ENCODE peak calls at places on chromosomes 4 and X, in eight cellular contexts. C, G, R, H, T, V, S and A are unnamed samples. For H3K4me1, the result is how much of the 10 kb centered on the place peaks cover.

GRCh38 chrX:10177620-10178019 is 20.8 kb downstream of the CLCN4 start:
- DNase-seq in C (no peak), G (no peak), R (no peak), H (no peak), T (no peak), V (no peak), S (no peak), A (no peak)

GRCh38 chrX:1534321-1535168 is 2.4 kb downstream of the P2RY8 start:
- DNase-seq in C (no peak), G (no peak), R (no peak), H (no peak), T (peak), V (no peak), S (no peak), A (peak)

GRCh38 chr4:81604683-81605082 is 133.0 kb upstream of the RASGEF1B start:
- DNase-seq in C (no peak), G (no peak), R (no peak), H (no peak), T (no peak), V (no peak), S (no peak), A (no peak)

GRCh38 chr4:4395849-4396627 is 9.1 kb downstream of the NSG1 start:
- DNase-seq in C (no peak), G (no peak), R (no peak), H (no peak), T (no peak), V (no peak), S (peak), A (no peak)

GRCh38 chr4:105352826-105353225 is 121.0 kb downstream of the PPA2 start:
- DNase-seq in C (no peak), G (no peak), R (no peak), H (no peak), T (peak), V (no peak), S (no peak), A (no peak)

GRCh38 chrX:10620121-10620699 is at the start of gene MID1:
- DNase-seq in C (peak), G (peak), R (no peak), H (peak), T (no peak), V (peak), S (peak), A (peak)

GRCh38 chr4:128393111-128393704 is 105.6 kb upstream of the PGRMC2 start:
- DNase-seq in C (no peak), G (no peak), R (no peak), H (no peak), T (no peak), V (no peak), S (no peak), A (no peak)

GRCh38 chr4:786861-787300 is 39.0 kb downstream of the CPLX1 start:
- DNase-seq in C (peak), G (no peak), R (no peak), H (no peak), T (no peak), V (peak), S (peak), A (no peak)

GRCh38 chr4:35105486-35105885 is 1138.8 kb downstream of the ARAP2 start:
- DNase-seq in C (no peak), G (no peak), R (no peak), H (no peak), T (no peak), V (no peak), S (no peak), A (no peak)

DNA sequence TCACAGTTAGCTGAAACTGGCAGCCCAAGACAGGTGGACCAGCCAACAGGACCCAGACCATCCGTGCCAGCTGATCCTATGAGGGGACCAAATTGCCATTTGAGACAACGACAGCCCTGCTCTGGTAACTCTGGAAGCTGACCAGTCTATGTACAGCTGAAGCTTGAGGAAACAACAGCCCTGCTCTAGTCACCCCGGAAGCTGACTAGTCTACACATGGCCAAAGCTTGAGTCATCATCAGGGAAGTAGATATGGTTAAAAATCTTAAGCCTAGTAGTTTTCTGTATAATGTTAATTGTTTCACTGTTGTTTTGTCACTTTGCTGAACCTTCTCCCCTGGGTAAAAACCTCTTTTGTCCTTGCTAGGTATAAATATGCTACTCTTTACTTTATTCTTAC is 905.4 kb upstream of the NDST4 start:
- DNase-seq in C (no peak), G (no peak), R (no peak), H (no peak), T (no peak), V (no peak), S (no peak), A (no peak)
- TF ChIP-seq EP300 in C (no peak), G (no peak), R (no peak), H (no peak), T (no peak), V (no peak), S (no peak), A (no peak)

GRCh38 chrX:52261125-52261462 is 76.4 kb downstream of the MAGED4 start:
- DNase-seq in C (no peak), G (no peak), R (no peak), H (no peak), T (peak), V (no peak), S (no peak), A (no peak)

GRCh38 chrX:52263417-52263816 is 78.7 kb downstream of the MAGED4 start:
- DNase-seq in C (no peak), G (no peak), R (no peak), H (no peak), T (no peak), V (no peak), S (no peak), A (no peak)

GRCh38 chrX:52265713-52266112 is 81.0 kb downstream of the MAGED4 start:
- DNase-seq in C (no peak), G (no peak), R (no peak), H (no peak), T (no peak), V (no peak), S (no peak), A (no peak)

GRCh38 chrX:52261463-52262194 is 76.9 kb downstream of the MAGED4 start:
- DNase-seq in C (peak), G (peak), R (peak), H (peak), T (peak), V (peak), S (peak), A (peak)

DNA sequence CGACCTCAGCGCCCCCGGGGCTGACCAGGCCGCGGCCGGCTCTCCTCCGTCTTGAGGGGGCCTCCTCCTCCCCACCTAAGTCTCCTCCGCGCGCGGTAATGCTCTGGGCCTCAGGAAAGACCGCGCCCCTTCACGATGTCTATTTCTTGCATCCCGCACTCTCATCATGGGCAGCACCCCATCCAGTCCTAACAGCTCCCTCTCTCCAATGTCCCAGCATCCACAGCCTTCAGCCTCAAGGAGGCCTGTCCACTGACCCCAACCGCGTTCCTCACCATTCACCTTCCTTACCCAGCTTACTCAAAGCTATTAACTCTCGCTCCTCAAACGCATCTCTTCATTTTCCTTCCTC is 77.5 kb downstream of the MAGED4 start:
- DNase-seq in C (no peak), G (no peak), R (no peak), H (no peak), T (no peak), V (no peak), S (no peak), A (no peak)
- H3K27ac ChIP-seq in C (peak), G (peak), R (peak), H (peak), T (no peak), V (peak), S (peak), A (peak)

DNA sequence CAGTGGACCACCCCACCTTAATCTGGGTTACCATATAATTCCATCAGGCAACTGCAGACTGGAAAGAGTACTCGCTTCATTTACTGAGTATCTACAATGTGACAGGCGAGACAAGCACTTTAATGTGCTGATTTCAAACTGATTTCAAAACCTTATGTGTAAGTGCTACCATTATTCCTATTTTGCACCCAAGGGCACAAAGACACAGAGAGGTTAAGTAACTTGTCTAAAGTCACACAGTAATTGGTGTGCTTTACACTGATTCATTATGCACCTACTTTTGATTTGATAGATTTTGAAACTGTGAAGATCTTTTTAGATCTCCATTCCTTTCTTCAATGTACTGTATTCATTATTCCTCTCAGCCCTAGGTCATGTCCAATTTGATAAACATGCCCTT is 192.4 kb downstream of the MGST2 start:
- DNase-seq in C (no peak), G (no peak), R (no peak), H (no peak), T (no peak), V (no peak), S (no peak), A (no peak)
- H3K4me1 ChIP-seq in C (under half), G (under half), R (under half), H (under half), T (under half), V (under half), S (under half), A (under half)

DNA sequence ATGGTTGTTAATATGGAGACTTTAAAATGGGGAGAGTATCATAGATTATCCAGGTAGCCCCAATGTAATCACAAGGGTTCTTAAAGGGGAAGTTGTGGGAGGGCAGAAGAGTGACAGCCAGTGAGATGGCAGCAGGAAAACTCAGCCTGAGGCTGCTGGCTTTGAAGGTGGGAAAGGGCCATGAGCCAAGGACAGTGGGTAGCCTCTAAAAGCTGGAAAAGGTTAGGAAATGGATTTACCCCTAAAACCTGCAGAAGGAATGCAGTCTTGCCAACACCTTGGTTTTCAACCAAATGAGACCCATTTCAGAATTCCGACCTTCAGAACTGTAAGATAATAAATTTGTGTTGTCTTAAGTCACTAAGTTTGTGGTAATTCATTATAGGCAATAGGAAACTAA is 68.8 kb upstream of the BLTP1 start:
- DNase-seq in C (no peak), G (no peak), R (no peak), H (no peak), T (no peak), V (no peak), S (no peak), A (no peak)
- TF ChIP-seq EP300 in C (no peak), G (no peak), R (no peak), H (no peak), T (no peak), V (no peak), S (no peak), A (no peak)

GRCh38 chr4:53591372-53591892 is at the start of gene LNX1:
- DNase-seq in C (no peak), G (peak), R (peak), H (peak), T (peak), V (peak), S (no peak), A (peak)

GRCh38 chr4:53589511-53589910 is 1.8 kb downstream of the LNX1 start:
- DNase-seq in C (no peak), G (no peak), R (no peak), H (no peak), T (no peak), V (no peak), S (no peak), A (no peak)

GRCh38 chr4:53593765-53594164 is 2.5 kb upstream of the LNX1 start:
- DNase-seq in C (no peak), G (no peak), R (no peak), H (no peak), T (no peak), V (no peak), S (no peak), A (no peak)

GRCh38 chr4:53592686-53593641 is 1.7 kb upstream of the LNX1 start:
- DNase-seq in C (no peak), G (peak), R (peak), H (peak), T (peak), V (peak), S (peak), A (peak)

DNA sequence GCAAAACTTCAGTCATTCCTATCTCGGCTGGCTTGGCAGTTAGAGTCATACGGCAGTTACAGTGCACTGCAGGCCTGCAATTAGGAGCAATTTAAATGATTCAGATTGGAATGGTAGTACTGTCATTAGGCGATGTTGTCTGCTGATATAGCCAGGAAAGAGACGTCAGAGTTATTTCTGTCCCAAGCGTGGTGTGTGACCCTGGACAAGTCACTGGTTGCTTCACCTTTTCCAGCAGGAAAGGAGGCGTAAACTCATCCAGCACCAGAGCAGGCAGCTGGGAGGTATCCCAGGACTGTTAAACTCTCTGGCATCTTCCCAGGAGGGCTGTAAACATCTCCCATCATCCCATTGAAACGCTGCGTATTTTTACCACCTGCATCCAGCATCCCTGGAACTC is 842 bp upstream of the LNX1 start:
- DNase-seq in C (no peak), G (no peak), R (no peak), H (peak), T (no peak), V (no peak), S (no peak), A (no peak)
- H3K27ac ChIP-seq in C (no peak), G (peak), R (peak), H (peak), T (peak), V (peak), S (no peak), A (peak)

DNA sequence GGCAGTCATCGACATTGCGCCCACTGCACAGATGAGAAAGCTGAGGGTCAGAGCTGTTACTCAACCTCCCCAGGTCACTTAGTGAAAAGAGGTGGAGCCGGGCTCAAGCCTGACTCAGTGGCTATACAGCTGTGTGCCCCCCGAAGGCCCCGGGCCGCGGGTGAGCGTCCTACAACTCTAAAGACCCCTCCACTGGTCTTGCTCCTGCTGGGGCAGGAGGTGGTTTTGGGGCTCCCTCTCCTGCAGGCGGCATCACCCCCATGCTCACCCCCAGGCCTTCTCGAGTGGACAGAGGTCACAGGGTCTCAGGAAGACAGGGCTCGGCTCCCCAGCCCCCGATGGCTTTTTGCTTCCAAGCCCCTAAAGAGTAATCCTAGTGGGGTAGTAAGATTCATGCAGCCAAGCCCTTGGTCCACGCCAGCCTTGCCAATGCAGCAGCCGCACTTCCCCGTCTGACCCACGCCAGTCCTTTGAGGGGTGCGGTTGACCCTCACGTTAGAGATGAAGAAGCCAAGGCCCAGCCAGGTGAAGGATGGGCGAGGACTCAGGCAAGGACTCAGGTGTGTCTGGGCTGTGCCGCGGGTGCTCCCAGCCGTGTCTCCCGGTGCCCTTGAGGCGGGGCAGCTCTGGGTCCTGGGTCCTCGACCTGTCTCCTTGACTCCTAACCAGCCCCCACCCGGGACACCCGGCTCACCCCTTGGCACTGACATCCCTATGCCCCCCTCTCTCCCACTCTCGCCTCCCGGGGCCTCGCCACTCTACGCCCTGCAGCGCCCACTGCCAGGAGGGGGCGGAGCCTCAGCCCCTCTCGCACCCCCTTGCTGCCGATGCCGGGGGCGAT is 200.4 kb downstream of the AFAP1 start:
- DNase-seq in C (no peak), G (no peak), R (no peak), H (no peak), T (no peak), V (no peak), S (no peak), A (no peak)
- H3K4me1 ChIP-seq in C (under half), G (under half), R (under half), H (under half), T (under half), V (under half), S (under half), A (under half)